ENCODE peak calls at places on chromosomes 2 and 18, in ten cellular contexts. P is PC-3, X is cardiac muscle cell, J is AG04450, O is upper lobe of right lung, D is lung, E is body of pancreas, V is keratinocyte, C is suprapubic skin, H is fibroblast of lung. Z is an unnamed sample.

GRCh38 chr18:477565-477964 is 22.9 kb downstream of the COLEC12 start:
- DNase-seq in J (no peak), E (peak; percentile 64), H (no peak), V (peak; percentile 21), C (no peak), X (no peak), P (peak; percentile 50), D (no peak), O (no peak), Z (no peak)

GRCh38 chr2:239949079-239949478 is 76.1 kb downstream of the NDUFA10 start:
- DNase-seq in X (no peak), O (peak; percentile 31), H (no peak), C (peak; percentile 50), D (no peak), V (no peak), J (no peak), E (no peak), P (no peak), Z (no peak)

GRCh38 chr2:54083440-54083839 is 32.0 kb upstream of the ACYP2 start:
- DNase-seq in C (no peak), E (no peak), O (no peak), X (no peak), H (no peak), V (no peak), J (no peak), P (no peak), D (no peak), Z (no peak)

GRCh38 chr2:10285578-10286198 is 17.0 kb upstream of the HPCAL1 start:
- DNase-seq in O (peak; percentile 90), X (no peak), J (no peak), C (no peak), E (peak; percentile 80), P (peak; percentile 89), H (peak; percentile 61), D (peak; percentile 75), V (no peak), Z (no peak)

GRCh38 chr2:237485304-237485703 is 1.7 kb upstream of the MLPH start:
- DNase-seq in V (no peak), E (no peak), D (no peak), X (no peak), P (peak; percentile 27), H (no peak), O (no peak), C (no peak), J (no peak), Z (no peak)

GRCh38 chr2:111618953-111619902 is 264.8 kb downstream of the ANAPC1 start:
- DNase-seq in X (no peak), E (no peak), H (peak; percentile 45), O (no peak), J (no peak), D (no peak), P (no peak), V (no peak), C (no peak), Z (no peak)

GRCh38 chr2:81334046-81334445 is 1029.5 kb upstream of the LRRTM1 start:
- DNase-seq in D (no peak), X (no peak), E (no peak), V (no peak), H (no peak), J (no peak), C (no peak), P (no peak), O (no peak), Z (no peak)

GRCh38 chr2:18546586-18546985 is 13.9 kb downstream of the RDH14 start:
- DNase-seq in X (peak; percentile 6), P (no peak), H (no peak), C (no peak), O (no peak), D (no peak), J (no peak), V (no peak), E (no peak), Z (no peak)

GRCh38 chr2:134227666-134228065 is 26.2 kb upstream of the MGAT5 start:
- DNase-seq in D (no peak), P (no peak), O (no peak), H (no peak), V (no peak), X (no peak), C (no peak), J (no peak), E (no peak), Z (no peak)

GRCh38 chr2:216450784-216451183 is 38.5 kb downstream of the SMARCAL1 start:
- DNase-seq in D (no peak), P (no peak), H (no peak), C (no peak), O (no peak), E (no peak), J (no peak), V (no peak), X (no peak), Z (no peak)

GRCh38 chr2:43101751-43102150 is 124.7 kb downstream of the ZFP36L2 start:
- DNase-seq in O (no peak), V (no peak), H (no peak), J (no peak), X (no peak), P (no peak), E (no peak), C (no peak), D (no peak), Z (no peak)

GRCh38 chr2:73821227-73821626 is 7.5 kb upstream of the STAMBP start:
- DNase-seq in E (no peak), X (no peak), D (no peak), O (no peak), V (no peak), H (no peak), P (no peak), C (no peak), J (no peak), Z (no peak)
- H3K27ac ChIP-seq in E (no peak overlapping the region), X (no peak overlapping the region), D (no peak overlapping the region), O (no peak overlapping the region), V (no peak overlapping the region), H (no peak overlapping the region), P (no peak overlapping the region), C (no peak overlapping the region), J (no peak overlapping the region), Z (no peak overlapping the region)

GRCh38 chr18:72407048-72407447 is 137.1 kb downstream of the CBLN2 start:
- DNase-seq in X (no peak), E (no peak), P (no peak), C (no peak), J (no peak), D (no peak), H (no peak), O (no peak), V (no peak), Z (no peak)
- H3K9me3 ChIP-seq in X (no peaks in the 10 kb centered on the region), E (no peaks in the 10 kb centered on the region), P (peaks cover 2% of the 10 kb centered on the region), C (no peaks in the 10 kb centered on the region), J (peaks cover 12% of the 10 kb centered on the region), D (peaks cover 4% of the 10 kb centered on the region), H (no peaks in the 10 kb centered on the region), O (no peaks in the 10 kb centered on the region), V (no peaks in the 10 kb centered on the region), Z (peaks cover 4% of the 10 kb centered on the region)

GRCh38 chr2:149039213-149039724 is 770 bp downstream of the LYPD6B start:
- DNase-seq in D (no peak), P (no peak), X (no peak), O (no peak), H (no peak), E (no peak), C (no peak), J (no peak), V (no peak), Z (peak; percentile 64)
- TF ChIP-seq CTCF in D (no peak), P (no peak), X (no peak), O (no peak), H (no peak), E (no peak), C (no peak), J (no peak), V (no peak), Z (no peak)

DNA sequence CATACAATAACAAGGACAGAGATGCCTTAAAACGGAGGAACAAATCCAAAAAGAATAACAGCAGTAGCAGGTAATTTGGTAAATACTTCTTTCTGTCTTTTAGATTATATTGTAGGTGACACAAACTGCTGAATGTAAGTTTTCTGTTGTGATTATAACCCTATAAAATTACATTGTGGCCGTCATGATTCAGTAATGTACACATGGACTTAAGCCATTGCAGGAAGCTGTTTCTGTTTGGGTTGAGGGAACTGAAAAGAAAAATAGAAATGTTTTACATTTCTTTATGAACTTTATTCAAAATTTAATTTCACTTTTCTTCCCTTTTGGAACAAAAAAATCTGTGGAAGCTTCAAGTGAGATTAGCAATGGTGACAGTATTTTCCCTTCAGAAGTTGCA is 1.2 kb downstream of the MXD1 start:
- DNase-seq in E (no peak), O (no peak), J (no peak), H (no peak), P (peak; percentile 74), C (no peak), D (no peak), V (no peak), X (no peak), Z (no peak)
- H3K27ac ChIP-seq in E (no peak overlapping the region), O (peak overlapping the region; percentile 84), J (no peak overlapping the region), H (no peak overlapping the region), P (peak overlapping the region; percentile 48), C (no peak overlapping the region), D (peak overlapping the region; percentile 15), V (peak overlapping the region; percentile 69), X (no peak overlapping the region), Z (peak overlapping the region; percentile 97)

GRCh38 chr2:170712653-170713279 is 2.4 kb upstream of the SP5 start:
- DNase-seq in D (no peak), C (no peak), O (no peak), V (no peak), H (no peak), E (no peak), X (no peak), P (no peak), J (no peak), Z (no peak)
- H3K9me3 ChIP-seq in D (peaks cover 4% of the 10 kb centered on the region), C (no peaks in the 10 kb centered on the region), O (no peaks in the 10 kb centered on the region), V (no peaks in the 10 kb centered on the region), H (no peaks in the 10 kb centered on the region), E (no peaks in the 10 kb centered on the region), X (no peaks in the 10 kb centered on the region), P (no peaks in the 10 kb centered on the region), J (peaks cover 6% of the 10 kb centered on the region), Z (no peaks in the 10 kb centered on the region)

GRCh38 chr2:144361742-144362141 is 158.2 kb downstream of the ZEB2 start:
- DNase-seq in O (no peak), V (no peak), C (no peak), X (no peak), H (no peak), E (no peak), J (no peak), P (no peak), D (no peak), Z (no peak)
- TF ChIP-seq CTCF in O (no peak), V (no peak), C (no peak), X (no peak), H (no peak), E (no peak), J (peak; percentile 7), P (no peak), D (no peak), Z (no peak)

GRCh38 chr2:12602661-12603060 is 114.1 kb upstream of the TRIB2 start:
- DNase-seq in V (no peak), X (no peak), H (peak; percentile 47), D (no peak), O (no peak), C (no peak), E (no peak), P (no peak), J (no peak), Z (no peak)
- H3K27ac ChIP-seq in V (no peak overlapping the region), X (no peak overlapping the region), H (no peak overlapping the region), D (no peak overlapping the region), O (no peak overlapping the region), C (no peak overlapping the region), E (no peak overlapping the region), P (no peak overlapping the region), J (no peak overlapping the region), Z (no peak overlapping the region)

Z was measured in esophagus muscularis mucosa.